ENCODE peak calls at places on chromosomes 13 and 19, in six cellular contexts. A is psoas muscle, D is neural progenitor cell, E is heart right ventricle, Z is astrocyte, Q is HCT116. W is an unnamed sample.

GRCh38 chr13:50686547-50686946 is 156.9 kb downstream of the DLEU7 start:
- DNase-seq in A (no peak), E (no peak), Z (no peak), Q (no peak), D (no peak), W (no peak)

GRCh38 chr19:17605761-17606745 is 50.6 kb downstream of the COLGALT1 start:
- DNase-seq in Z (peak; percentile 30), Q (peak; percentile 92), D (peak; percentile 96), A (peak; percentile 74), E (peak; percentile 67), W (peak; percentile 73)

GRCh38 chr13:40963927-40964326 is 55.2 kb downstream of the ELF1 start:
- DNase-seq in D (no peak), E (no peak), A (no peak), Q (peak; percentile 45), Z (peak; percentile 39), W (peak; percentile 83)

GRCh38 chr19:48646192-48646911 is 365 bp upstream of the CA11 start:
- DNase-seq in D (peak; percentile 96), Z (peak; percentile 56), A (peak; percentile 93), E (peak; percentile 91), Q (peak; percentile 77), W (peak; percentile 71)

GRCh38 chr13:24742294-24742693 is 21.7 kb upstream of the RNF17 start:
- DNase-seq in Q (no peak), E (no peak), A (no peak), Z (no peak), D (peak; percentile 62), W (peak; percentile 20)

GRCh38 chr19:31781542-31781941 is 432.3 kb upstream of the TSHZ3 start:
- DNase-seq in A (no peak), Z (no peak), Q (no peak), D (no peak), E (no peak), W (no peak)

GRCh38 chr19:16062789-16063188 is 13.5 kb upstream of the TPM4 start:
- DNase-seq in D (peak; percentile 57), Z (no peak), E (peak; percentile 60), A (no peak), Q (no peak), W (no peak)

GRCh38 chr13:79802389-79803140 is 321.6 kb downstream of the NDFIP2 start:
- DNase-seq in D (no peak), Z (no peak), Q (no peak), E (no peak), A (no peak), W (no peak)

GRCh38 chr13:29472317-29472961 is 123.0 kb downstream of the SLC7A1 start:
- DNase-seq in E (no peak), Z (peak; percentile 46), A (no peak), D (peak; percentile 84), Q (peak; percentile 63), W (peak; percentile 36)

GRCh38 chr19:8528500-8528899 is 14.5 kb upstream of the ZNF414 start:
- DNase-seq in D (no peak), Z (no peak), A (no peak), Q (no peak), E (no peak), W (no peak)

GRCh38 chr19:49403404-49404187 is 15.5 kb downstream of the KASH5 start:
- DNase-seq in D (peak; percentile 90), Z (peak; percentile 20), E (no peak), A (no peak), Q (no peak), W (no peak)

GRCh38 chr19:35142531-35143230 is 374 bp upstream of the FXYD7 start:
- DNase-seq in A (peak; percentile 72), D (peak; percentile 84), Q (no peak), E (peak; percentile 63), Z (no peak), W (no peak)

GRCh38 chr13:81639984-81640582 is 1299.2 kb upstream of the SPRY2 start:
- DNase-seq in E (no peak), A (no peak), Q (peak; percentile 0), Z (no peak), D (peak; percentile 7), W (peak; percentile 7)

GRCh38 chr13:72920097-72920496 is 138.2 kb downstream of the PIBF1 start:
- DNase-seq in Q (no peak), D (no peak), E (no peak), Z (peak; percentile 9), A (peak; percentile 64), W (peak; percentile 19)

GRCh38 chr13:31043891-31044657 is 111.6 kb downstream of the TEX26 start:
- DNase-seq in A (peak; percentile 81), D (peak; percentile 84), Z (peak; percentile 52), E (peak; percentile 73), Q (peak; percentile 78), W (peak; percentile 66)

GRCh38 chr13:31048521-31048920 is 113.2 kb downstream of the HSPH1 start:
- DNase-seq in E (no peak), D (peak; percentile 18), Q (no peak), Z (no peak), A (no peak), W (peak; percentile 56)

GRCh38 chr13:31046711-31047279 is 114.3 kb downstream of the TEX26 start:
- DNase-seq in Z (peak; percentile 43), Q (no peak), A (no peak), E (peak; percentile 28), D (peak; percentile 10), W (no peak)

GRCh38 chr13:31044658-31045620 is 112.5 kb downstream of the TEX26 start:
- DNase-seq in E (no peak), Q (peak; percentile 60), A (no peak), Z (no peak), D (no peak), W (no peak)

GRCh38 chr13:31045621-31046081 is 113.2 kb downstream of the TEX26 start:
- DNase-seq in Z (peak; percentile 95), D (no peak), Q (peak; percentile 94), A (peak; percentile 54), E (no peak), W (peak; percentile 91)
- H3K27ac ChIP-seq in Z (peak overlapping the region; percentile 82), D (no peak overlapping the region), Q (peak overlapping the region; percentile 98), A (peak overlapping the region; percentile 42), E (peak overlapping the region; percentile 18), W (peak overlapping the region; percentile 67)

DNA sequence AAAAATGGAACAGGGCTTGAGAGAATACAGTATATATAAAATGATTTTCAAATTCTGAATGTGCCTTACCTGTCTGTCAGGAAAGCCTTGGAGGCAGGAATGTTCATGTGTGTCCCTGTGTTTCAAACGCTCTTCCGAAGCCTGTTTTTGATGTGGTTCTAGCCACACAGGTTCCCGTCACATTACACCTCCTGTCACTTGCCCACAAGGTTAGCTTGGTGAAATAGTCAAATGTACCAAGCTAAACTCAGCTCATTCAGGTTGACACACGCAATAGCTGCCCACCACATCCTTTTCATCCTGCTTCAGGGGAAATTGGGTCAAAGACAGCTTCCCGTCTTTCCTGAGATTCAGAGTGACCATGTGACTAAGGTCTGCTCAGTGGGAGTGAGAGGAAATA is 574.0 kb downstream of the EFNB2 start:
- DNase-seq in Q (no peak), Z (no peak), E (no peak), A (no peak), D (no peak), W (no peak)
- H3K4me1 ChIP-seq in Q (peaks cover 2% of the 10 kb centered on the region), Z (no peaks in the 10 kb centered on the region), E (no peaks in the 10 kb centered on the region), A (no peaks in the 10 kb centered on the region), D (no peaks in the 10 kb centered on the region), W (no peaks in the 10 kb centered on the region)

DNA sequence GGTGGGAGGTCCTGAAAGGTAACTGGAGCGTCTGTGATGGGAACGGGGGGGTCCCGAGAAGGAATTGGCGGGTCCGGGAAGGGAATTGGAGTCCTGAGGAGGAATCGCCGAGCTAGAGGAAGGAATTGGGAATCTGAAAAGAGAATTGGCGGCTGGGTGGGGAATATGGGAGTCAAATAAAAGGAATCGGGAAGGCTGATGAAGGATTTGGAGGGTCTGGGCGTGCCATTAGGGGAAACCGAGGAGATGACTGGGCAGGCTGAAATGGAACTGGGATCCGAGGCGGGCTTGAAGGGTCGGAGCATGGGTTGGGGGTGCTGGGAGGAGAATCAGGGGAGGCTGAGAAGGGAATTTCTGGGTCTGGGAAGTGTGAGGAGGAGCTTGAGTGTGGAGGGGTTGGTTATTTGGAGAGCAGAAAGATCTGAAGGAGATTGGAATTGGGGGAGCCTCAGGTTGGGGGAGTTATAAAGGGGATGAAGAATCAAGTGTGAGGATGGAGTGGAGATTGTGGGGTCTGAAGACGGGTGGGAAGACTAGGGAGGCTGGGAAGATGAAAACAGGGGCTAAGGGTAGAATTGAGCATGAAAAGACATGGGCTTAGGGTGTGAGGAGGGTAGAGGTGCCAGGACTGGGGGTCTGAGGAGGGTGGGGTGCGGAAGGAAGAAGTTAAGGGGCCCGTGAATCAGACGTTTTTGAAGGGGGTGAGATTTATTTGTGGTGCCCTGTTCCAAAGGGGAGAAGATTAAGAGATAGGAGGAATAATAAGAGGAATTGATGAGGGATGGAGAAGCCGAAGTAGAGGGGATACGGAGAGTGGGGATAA is 728 bp downstream of the ACTN4 start:
- DNase-seq in A (no peak), E (no peak), Q (no peak), D (no peak), Z (no peak), W (no peak)
- H3K27ac ChIP-seq in A (peak overlapping the region; percentile 95), E (peak overlapping the region; percentile 97), Q (peak overlapping the region; percentile 72), D (peak overlapping the region; percentile 60), Z (peak overlapping the region; percentile 99), W (peak overlapping the region; percentile 95)

DNA sequence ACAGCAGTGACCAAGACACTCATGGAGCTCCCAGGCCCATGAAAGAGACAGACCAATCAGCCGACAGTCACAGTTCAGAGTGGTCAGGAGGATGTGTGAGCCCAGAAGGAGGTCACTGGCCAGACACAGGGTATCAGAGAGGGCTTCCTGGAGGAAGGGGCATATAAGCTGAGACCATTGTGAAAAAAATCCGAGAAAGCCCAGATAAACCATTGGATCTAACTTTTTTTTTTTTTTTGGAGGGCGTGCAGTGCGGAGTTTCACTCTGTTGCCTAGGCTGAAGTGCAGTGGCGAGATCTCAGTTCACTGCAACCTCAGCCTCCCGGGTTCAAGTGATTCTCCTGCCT is 4.2 kb downstream of the ITPKC start:
- DNase-seq in D (no peak), Q (no peak), E (no peak), A (no peak), Z (no peak), W (no peak)
- H3K4me1 ChIP-seq in D (peaks cover 16% of the 10 kb centered on the region), Q (peaks cover 45% of the 10 kb centered on the region), E (peaks cover 55% of the 10 kb centered on the region), A (peaks cover 31% of the 10 kb centered on the region), Z (peaks cover 44% of the 10 kb centered on the region), W (peaks cover 17% of the 10 kb centered on the region)

GRCh38 chr13:43046259-43046658 is 22.9 kb downstream of the DNAJC15 start:
- DNase-seq in D (no peak), E (no peak), A (no peak), Q (no peak), Z (no peak), W (no peak)

GRCh38 chr13:43044720-43045301 is 21.4 kb downstream of the DNAJC15 start:
- DNase-seq in A (no peak), E (no peak), Q (no peak), Z (no peak), D (no peak), W (no peak)

GRCh38 chr13:43042410-43042921 is 19.1 kb downstream of the DNAJC15 start:
- DNase-seq in D (no peak), Q (no peak), E (no peak), Z (no peak), A (no peak), W (no peak)

GRCh38 chr13:43036386-43037220 is 13.2 kb downstream of the DNAJC15 start:
- DNase-seq in E (peak; percentile 75), Z (no peak), A (no peak), D (no peak), Q (no peak), W (no peak)

DNA sequence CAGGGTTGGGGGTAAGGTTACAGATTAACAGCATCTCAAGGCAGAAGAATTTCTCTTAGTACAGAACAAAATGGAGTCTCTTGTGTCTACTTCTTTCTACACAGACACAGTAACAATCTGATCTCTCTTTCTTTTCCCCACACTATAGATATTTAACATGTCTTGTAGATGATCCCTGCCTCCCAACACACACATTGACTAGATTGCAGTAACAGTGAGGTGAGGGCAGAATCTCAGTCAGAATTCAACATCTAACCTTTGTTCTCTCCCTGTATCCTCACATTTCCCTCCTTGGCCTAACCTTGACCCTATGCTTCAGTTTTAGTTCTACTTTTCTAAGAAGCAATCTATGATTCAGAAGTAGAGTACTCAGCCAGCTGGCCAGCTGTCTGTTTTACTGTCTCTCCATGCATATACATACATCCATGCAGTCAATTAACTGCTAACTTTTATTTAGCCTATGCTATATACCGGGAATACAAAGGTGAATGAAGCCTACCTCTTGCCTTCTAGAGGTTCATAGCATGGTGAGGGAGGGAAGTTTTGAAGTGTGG is 18.1 kb downstream of the DNAJC15 start:
- DNase-seq in A (no peak), Q (no peak), Z (no peak), E (no peak), D (no peak), W (no peak)
- H3K27ac ChIP-seq in A (no peak overlapping the region), Q (no peak overlapping the region), Z (no peak overlapping the region), E (no peak overlapping the region), D (no peak overlapping the region), W (no peak overlapping the region)